ENCODE peak calls at places on chromosomes 7 and 10, in five cellular contexts. C is mammary epithelial cell; X is upper lobe of right lung; Q is CD8-positive, alpha-beta memory T cell; I is OCI-LY7. D is an unnamed sample. For H3K36me3, the result is how much of the 10 kb centered on the place peaks cover.

GRCh38 chr10:16816142-16816541 is 1.1 kb downstream of the RSU1 start:
- DNase-seq in C (no peak), X (no peak), Q (no peak), I (no peak), D (peak)

GRCh38 chr10:114412907-114413386 is 8.6 kb upstream of the AFAP1L2 start:
- DNase-seq in C (peak), X (no peak), Q (no peak), I (no peak), D (peak)

GRCh38 chr7:103597606-103598005 is 151.6 kb upstream of the SLC26A5 start:
- DNase-seq in C (no peak), X (no peak), Q (no peak), I (no peak), D (no peak)

GRCh38 chr10:126716366-126716765 is 45.9 kb upstream of the C10orf90 start:
- DNase-seq in C (no peak), X (no peak), Q (no peak), I (no peak), D (no peak)

GRCh38 chr7:121081327-121081936 is 92.9 kb downstream of the CPED1 start:
- DNase-seq in C (peak), X (no peak), Q (no peak), I (peak), D (peak)

GRCh38 chr7:134813668-134814067 is 34.2 kb downstream of the CALD1 start:
- DNase-seq in C (no peak), X (no peak), Q (no peak), I (no peak), D (no peak)

GRCh38 chr7:25897261-25897782 is 254.7 kb upstream of the NFE2L3 start:
- DNase-seq in C (no peak), X (no peak), Q (no peak), I (no peak), D (no peak)

GRCh38 chr7:93307131-93307660 is 75.0 kb downstream of the VPS50 start:
- DNase-seq in C (peak), X (no peak), Q (no peak), I (no peak), D (peak)

GRCh38 chr10:9230625-9231024 is 1176.1 kb downstream of the GATA3 start:
- DNase-seq in C (no peak), X (no peak), Q (no peak), I (no peak), D (no peak)

GRCh38 chr7:128167316-128167691 is 73.8 kb upstream of the LEP start:
- DNase-seq in C (peak), X (no peak), Q (no peak), I (no peak), D (peak)

GRCh38 chr10:17751781-17752445 is at the start of gene TMEM236:
- DNase-seq in C (no peak), X (no peak), Q (no peak), I (no peak), D (no peak)

GRCh38 chr10:84654671-84655070 is 326.3 kb downstream of the CCSER2 start:
- DNase-seq in C (peak), X (no peak), Q (no peak), I (peak), D (peak)

GRCh38 chr7:95126053-95126709 is 198.2 kb downstream of the PON1 start:
- DNase-seq in C (no peak), X (no peak), Q (no peak), I (no peak), D (no peak)

GRCh38 chr7:70856889-70857511 is 274.9 kb upstream of the GALNT17 start:
- DNase-seq in C (peak), X (peak), Q (peak), I (peak), D (peak)

GRCh38 chr10:15131330-15131729 is 34.2 kb downstream of the RPP38 start:
- DNase-seq in C (no peak), X (no peak), Q (no peak), I (no peak), D (no peak)

GRCh38 chr7:88771417-88771816 is 11.9 kb downstream of the ZNF804B start:
- DNase-seq in C (no peak), X (no peak), Q (no peak), I (no peak), D (no peak)

GRCh38 chr7:118974836-118975235 is 750.3 kb downstream of the ANKRD7 start:
- DNase-seq in C (no peak), X (no peak), Q (no peak), I (no peak), D (no peak)

GRCh38 chr10:128062331-128062730 is 63.9 kb downstream of the MKI67 start:
- DNase-seq in C (no peak), X (peak), Q (no peak), I (peak), D (no peak)

GRCh38 chr10:48551796-48552591 is 52.9 kb downstream of the ARHGAP22 start:
- DNase-seq in C (peak), X (no peak), Q (no peak), I (peak), D (peak)

GRCh38 chr7:100803398-100804161 is 23.7 kb downstream of the EPHB4 start:
- DNase-seq in C (peak), X (peak), Q (no peak), I (peak), D (peak)

GRCh38 chr7:41779918-41780317 is 77.0 kb upstream of the INHBA start:
- DNase-seq in C (no peak), X (no peak), Q (no peak), I (no peak), D (no peak)

GRCh38 chr10:116670706-116671105 is 50.0 kb downstream of the PNLIPRP2 start:
- DNase-seq in C (no peak), X (no peak), Q (no peak), I (no peak), D (no peak)

GRCh38 chr7:72781161-72781560 is 46.8 kb downstream of the TYW1B start:
- DNase-seq in C (no peak), X (no peak), Q (no peak), I (no peak), D (no peak)

GRCh38 chr7:120033114-120033513 is 239.9 kb upstream of the KCND2 start:
- DNase-seq in C (peak), X (no peak), Q (no peak), I (no peak), D (peak)

GRCh38 chr7:139648617-139648932 is 125.1 kb downstream of the CLEC2L start:
- DNase-seq in C (no peak), X (no peak), Q (no peak), I (no peak), D (no peak)

GRCh38 chr7:113283861-113284260 is 165.5 kb upstream of the SMIM30 start:
- DNase-seq in C (no peak), X (no peak), Q (no peak), I (no peak), D (no peak)

GRCh38 chr7:11343818-11344413 is 370.2 kb downstream of the PHF14 start:
- DNase-seq in C (peak), X (no peak), Q (no peak), I (peak), D (peak)

GRCh38 chr10:86849495-86849894 is 93.1 kb downstream of the BMPR1A start:
- DNase-seq in C (no peak), X (no peak), Q (no peak), I (no peak), D (no peak)

GRCh38 chr7:144835166-144835611 is 664 bp downstream of the TPK1 start:
- DNase-seq in C (peak), X (no peak), Q (no peak), I (peak), D (peak)

GRCh38 chr10:128536259-128536658 is 410.0 kb upstream of the MKI67 start:
- DNase-seq in C (no peak), X (no peak), Q (no peak), I (no peak), D (no peak)

GRCh38 chr10:110600487-110601101 is 33.1 kb downstream of the SMC3 start:
- DNase-seq in C (peak), X (no peak), Q (no peak), I (peak), D (peak)

GRCh38 chr7:41118490-41118889 is 584.4 kb downstream of the INHBA start:
- DNase-seq in C (no peak), X (no peak), Q (no peak), I (no peak), D (no peak)

GRCh38 chr10:3432089-3432488 is 259.5 kb upstream of the PITRM1 start:
- DNase-seq in C (no peak), X (no peak), Q (no peak), I (no peak), D (no peak)

GRCh38 chr7:24216576-24217116 is 67.3 kb upstream of the NPY start:
- DNase-seq in C (peak), X (no peak), Q (no peak), I (no peak), D (peak)

GRCh38 chr10:72085864-72086465 is 2.4 kb downstream of the SPOCK2 start:
- DNase-seq in C (no peak), X (no peak), Q (no peak), I (no peak), D (no peak)

GRCh38 chr7:140390466-140391190 is 7.7 kb downstream of the SLC37A3 start:
- DNase-seq in C (peak), X (peak), Q (no peak), I (peak), D (no peak)

GRCh38 chr10:122219340-122219739 is 51.8 kb upstream of the BTBD16 start:
- DNase-seq in C (no peak), X (no peak), Q (no peak), I (no peak), D (no peak)

GRCh38 chr10:122210481-122211265 is 60.4 kb upstream of the BTBD16 start:
- DNase-seq in C (no peak), X (no peak), Q (no peak), I (no peak), D (no peak)

GRCh38 chr10:122220736-122221135 is 50.4 kb upstream of the BTBD16 start:
- DNase-seq in C (no peak), X (no peak), Q (no peak), I (no peak), D (no peak)

GRCh38 chr10:122213766-122214165 is 57.3 kb upstream of the BTBD16 start:
- DNase-seq in C (no peak), X (no peak), Q (no peak), I (no peak), D (no peak)

GRCh38 chr10:122216047-122216446 is 55.0 kb upstream of the BTBD16 start:
- DNase-seq in C (no peak), X (no peak), Q (no peak), I (no peak), D (no peak)
- H3K36me3 ChIP-seq in C (under half), X (half or more), Q (under half), I (under half), D (under half)

GRCh38 chr10:91978585-91978984 is 55.0 kb downstream of the BTAF1 start:
- DNase-seq in C (no peak), X (no peak), Q (no peak), I (no peak), D (no peak)

GRCh38 chr10:91976324-91977051 is 52.9 kb downstream of the BTAF1 start:
- DNase-seq in C (no peak), X (no peak), Q (no peak), I (no peak), D (peak)

GRCh38 chr10:91977501-91977900 is 53.9 kb downstream of the BTAF1 start:
- DNase-seq in C (no peak), X (no peak), Q (no peak), I (no peak), D (peak)

GRCh38 chr10:91975438-91975837 is 51.9 kb downstream of the BTAF1 start:
- DNase-seq in C (peak), X (no peak), Q (no peak), I (no peak), D (no peak)

DNA sequence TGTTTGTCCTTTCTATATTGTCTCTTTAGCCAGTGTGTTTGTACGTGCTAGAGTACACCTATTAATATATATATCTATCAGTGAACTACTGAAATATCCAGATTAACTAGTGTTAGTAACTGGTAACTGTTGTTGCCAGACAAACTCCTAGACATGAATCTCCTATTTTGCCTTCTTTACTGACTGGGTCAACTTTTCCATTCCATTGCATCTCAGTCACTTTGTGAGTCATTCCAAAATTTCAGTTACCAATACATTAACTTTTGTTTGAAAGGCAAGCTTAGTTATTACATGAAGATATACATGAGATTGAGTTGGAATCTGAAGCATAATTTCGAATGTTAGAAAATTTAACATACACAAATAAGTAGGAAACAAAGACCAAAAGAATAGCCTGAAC is 51.4 kb downstream of the BTAF1 start:
- DNase-seq in C (peak), X (no peak), Q (no peak), I (no peak), D (peak)
- H3K36me3 ChIP-seq in C (under half), X (under half), Q (under half), I (half or more), D (under half)

GRCh38 chr7:37425504-37425903 is 23.2 kb downstream of the ELMO1 start:
- DNase-seq in C (no peak), X (no peak), Q (no peak), I (no peak), D (no peak)

GRCh38 chr7:37428681-37429434 is 19.8 kb downstream of the ELMO1 start:
- DNase-seq in C (no peak), X (no peak), Q (no peak), I (no peak), D (no peak)

GRCh38 chr7:37424995-37425394 is 23.7 kb downstream of the ELMO1 start:
- DNase-seq in C (no peak), X (no peak), Q (no peak), I (no peak), D (no peak)

GRCh38 chr7:37429435-37429791 is 19.3 kb downstream of the ELMO1 start:
- DNase-seq in C (no peak), X (no peak), Q (no peak), I (no peak), D (no peak)

DNA sequence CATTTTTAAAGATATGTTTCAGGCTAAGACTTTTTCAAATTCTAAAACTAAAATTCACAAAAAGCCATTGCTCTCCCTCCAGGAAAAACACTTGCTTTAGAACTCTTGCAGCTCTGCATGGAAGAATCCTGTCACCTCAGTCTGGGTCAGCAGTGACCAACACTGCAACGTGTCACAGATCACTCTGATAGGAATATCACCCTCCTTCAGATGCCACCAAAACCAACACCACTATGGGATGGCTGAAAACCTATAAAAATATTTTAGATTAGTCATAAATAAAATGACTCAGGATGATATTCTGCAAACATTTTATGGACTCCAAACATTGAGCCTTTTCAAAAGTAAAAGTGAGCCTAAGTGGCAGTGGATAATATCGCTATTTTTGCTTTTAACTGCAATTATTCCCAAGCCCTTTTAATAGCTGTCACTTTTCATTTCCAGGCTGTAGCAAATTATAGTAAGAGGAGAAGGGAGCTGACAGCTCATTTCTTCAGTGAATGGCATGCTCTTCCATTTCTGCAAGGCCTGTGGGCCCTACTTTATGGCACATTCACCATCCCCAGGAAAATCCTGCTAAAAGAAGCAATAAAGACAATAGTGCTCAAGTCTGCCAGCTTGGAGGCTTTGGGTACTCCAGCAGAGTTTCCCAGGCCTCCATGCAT is 21.3 kb downstream of the ELMO1 start:
- DNase-seq in C (no peak), X (no peak), Q (no peak), I (no peak), D (peak)
- H3K36me3 ChIP-seq in C (under half), X (under half), Q (under half), I (under half), D (under half)

GRCh38 chr7:2379161-2379560 is 24.2 kb upstream of the CHST12 start:
- DNase-seq in C (no peak), X (no peak), Q (no peak), I (no peak), D (no peak)
- H3K36me3 ChIP-seq in C (under half), X (half or more), Q (under half), I (half or more), D (half or more)

GRCh38 chr10:104260775-104261115 is 6.1 kb downstream of the GSTO1 start:
- DNase-seq in C (peak), X (no peak), Q (no peak), I (no peak), D (peak)
- H3K36me3 ChIP-seq in C (half or more), X (half or more), Q (under half), I (half or more), D (under half)

DNA sequence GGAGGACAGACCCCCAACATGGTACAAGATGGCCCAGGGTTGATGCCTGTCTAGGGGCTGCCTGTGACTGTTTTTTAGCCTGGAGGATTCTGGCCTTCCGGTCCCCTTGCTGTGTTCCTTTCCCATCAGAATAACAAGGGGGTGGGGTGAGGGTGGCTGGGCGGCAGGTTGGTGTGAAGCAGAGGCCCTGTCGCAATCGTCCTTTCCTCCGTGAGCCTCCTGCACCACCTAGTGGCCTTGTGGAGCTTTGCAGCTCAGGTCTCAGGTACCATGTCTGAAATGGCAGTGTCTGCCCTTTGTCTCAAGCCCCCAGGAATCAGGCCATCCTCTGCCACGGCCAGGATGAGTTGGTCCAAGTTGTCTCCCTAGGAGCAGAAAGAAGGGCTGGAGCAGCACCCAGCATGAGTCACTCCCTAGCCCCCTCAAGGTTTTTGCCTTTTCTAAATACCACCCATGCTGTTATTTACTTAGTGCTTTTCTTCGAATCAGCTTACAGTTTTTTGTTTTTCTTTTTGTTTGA is 24.2 kb downstream of the TACR2 start:
- DNase-seq in C (peak), X (peak), Q (peak), I (peak), D (peak)
- H3K36me3 ChIP-seq in C (under half), X (half or more), Q (under half), I (under half), D (under half)

GRCh38 chr10:7365029-7365750 is 45.6 kb downstream of the SFMBT2 start:
- DNase-seq in C (no peak), X (no peak), Q (no peak), I (no peak), D (no peak)
- H3K36me3 ChIP-seq in C (under half), X (half or more), Q (under half), I (half or more), D (under half)

DNA sequence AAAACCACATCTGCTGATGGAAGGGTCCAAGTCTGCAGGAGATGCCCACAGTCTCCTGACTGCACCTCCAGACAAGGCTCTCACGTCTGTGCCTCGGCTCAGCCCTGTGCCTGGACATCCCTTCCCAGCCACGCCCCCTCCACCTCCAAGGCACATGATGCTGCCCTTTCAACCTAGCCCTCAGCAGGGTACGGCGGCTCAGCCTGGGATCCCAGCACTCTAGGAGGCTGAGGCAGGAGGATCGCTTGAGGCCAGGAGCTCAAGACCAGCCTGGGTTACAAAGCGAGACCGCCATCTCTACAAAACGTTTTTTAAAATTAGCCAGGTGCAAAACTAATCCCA is 14.3 kb downstream of the MAD1L1 start:
- DNase-seq in C (no peak), X (no peak), Q (no peak), I (no peak), D (no peak)
- H3K36me3 ChIP-seq in C (under half), X (half or more), Q (under half), I (half or more), D (under half)

DNA sequence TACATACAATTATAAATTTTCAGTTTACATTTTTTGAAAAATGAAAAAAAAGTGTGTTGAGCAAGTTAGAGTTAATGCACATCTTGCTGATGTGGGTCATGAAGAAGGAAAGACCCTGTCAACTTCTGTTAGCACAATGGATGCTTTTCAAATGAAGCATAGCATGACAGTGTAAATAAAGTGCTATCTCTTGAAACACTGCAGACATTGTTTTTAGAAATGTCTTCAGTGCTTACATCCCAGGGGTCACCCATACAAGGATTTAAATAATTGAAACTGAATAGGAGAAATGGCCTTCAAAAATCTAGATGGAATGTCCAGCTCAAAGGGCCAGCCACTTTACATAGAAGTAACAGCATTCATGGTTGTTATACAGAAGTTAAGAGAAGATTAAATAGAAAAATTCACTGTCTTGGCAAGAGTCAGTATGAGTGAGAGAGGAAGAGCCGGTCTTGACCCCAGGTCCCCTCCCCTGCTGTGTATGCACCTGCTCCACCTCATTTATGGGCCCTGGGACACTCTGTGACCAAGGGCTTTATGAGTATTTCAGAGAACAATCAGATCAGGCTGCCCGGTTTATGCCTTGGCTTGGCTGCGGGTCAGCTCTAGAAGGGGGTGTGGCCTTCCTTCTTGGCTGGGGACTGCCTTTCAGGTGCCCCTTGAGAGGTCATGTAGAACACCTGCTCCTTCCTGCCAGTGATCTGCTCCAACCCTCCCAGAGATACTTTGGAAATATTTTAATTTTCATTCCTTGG is 237.7 kb upstream of the TMEM72 start:
- DNase-seq in C (no peak), X (no peak), Q (no peak), I (no peak), D (no peak)
- H3K36me3 ChIP-seq in C (under half), X (under half), Q (under half), I (under half), D (under half)